ENCODE peak calls at places on chromosome 12, in five cellular contexts. L, T, K, H and E are unnamed samples.

GRCh38 chr12:66708704-66709443 is 30.0 kb upstream of the GRIP1 start:
- DNase-seq in T (no peak), H (no peak), L (no peak), K (no peak), E (no peak)

GRCh38 chr12:22312336-22312735 is 22.2 kb downstream of the ST8SIA1 start:
- DNase-seq in K (peak; percentile 53), H (no peak), T (no peak), L (peak; percentile 80), E (no peak)

GRCh38 chr12:67515679-67516363 is 132.7 kb upstream of the DYRK2 start:
- DNase-seq in L (no peak), T (peak; percentile 47), H (no peak), K (no peak), E (no peak)

GRCh38 chr12:130557876-130558770 is 158.0 kb downstream of the RIMBP2 start:
- DNase-seq in H (no peak), T (peak; percentile 67), L (no peak), K (no peak), E (no peak)

GRCh38 chr12:402127-402456 is 648 bp downstream of the CCDC77 start:
- DNase-seq in T (peak; percentile 68), K (no peak), L (no peak), H (no peak), E (no peak)

GRCh38 chr12:47079894-47080724 is at the start of gene AMIGO2:
- DNase-seq in H (no peak), T (peak; percentile 88), K (peak; percentile 51), L (peak; percentile 85), E (peak; percentile 64)

GRCh38 chr12:14664434-14665023 is 31.9 kb downstream of the GUCY2C start:
- DNase-seq in K (no peak), L (no peak), T (no peak), H (peak; percentile 12), E (no peak)

GRCh38 chr12:68675098-68675842 is 11.5 kb upstream of the NUP107 start:
- DNase-seq in H (no peak), K (no peak), T (peak; percentile 54), L (no peak), E (no peak)

GRCh38 chr12:69354561-69355187 is 4.9 kb upstream of the YEATS4 start:
- DNase-seq in K (no peak), T (peak; percentile 58), H (no peak), L (no peak), E (no peak)

GRCh38 chr12:127819066-127819465 is 447.9 kb upstream of the TMEM132C start:
- DNase-seq in L (no peak), T (no peak), K (no peak), H (no peak), E (no peak)

GRCh38 chr12:106309671-106310313 is 7.3 kb downstream of the TCP11L2 start:
- DNase-seq in K (no peak), L (no peak), T (no peak), H (no peak), E (no peak)

GRCh38 chr12:58741226-58741625 is 179.1 kb downstream of the LRIG3 start:
- DNase-seq in K (no peak), L (no peak), H (no peak), T (no peak), E (no peak)

GRCh38 chr12:111045941-111046340 is 125.6 kb upstream of the MYL2 start:
- DNase-seq in T (no peak), H (no peak), K (no peak), L (no peak), E (no peak)

GRCh38 chr12:104372048-104372720 is 68.6 kb downstream of the EID3 start:
- DNase-seq in K (no peak), L (peak; percentile 54), T (peak; percentile 50), H (no peak), E (no peak)

GRCh38 chr12:24482882-24483604 is 465.9 kb downstream of the BCAT1 start:
- DNase-seq in H (no peak), T (no peak), L (no peak), K (no peak), E (no peak)

DNA sequence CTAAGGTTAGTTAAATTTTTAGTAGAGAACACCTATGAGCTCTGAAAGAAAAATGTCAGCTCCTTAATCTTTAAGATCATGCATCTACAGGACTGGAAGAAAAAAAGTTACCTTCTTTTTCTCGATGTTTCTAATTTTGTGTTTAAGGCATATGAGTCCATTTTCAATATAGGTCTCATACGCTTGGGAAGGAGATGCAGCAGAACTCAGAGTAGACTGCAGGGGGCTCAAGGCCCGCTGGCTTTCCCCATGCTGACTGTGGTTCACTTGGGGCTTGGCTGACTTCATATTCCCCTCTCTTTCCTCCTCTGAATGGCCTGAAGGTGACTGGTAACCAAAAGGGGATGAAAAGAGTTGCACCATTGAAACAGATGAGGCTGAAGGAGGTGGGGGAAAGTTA is 1.5 kb downstream of the CAPRIN2 start:
- DNase-seq in L (no peak), H (peak; percentile 33), K (no peak), T (peak; percentile 84), E (no peak)
- TF ChIP-seq CTCF in L (no peak), H (peak; percentile 80), K (peak; percentile 20), T (peak; percentile 93), E (no peak)

GRCh38 chr12:53472183-53472582 is 20.3 kb downstream of the PCBP2 start:
- DNase-seq in K (no peak), H (no peak), T (no peak), L (no peak), E (no peak)
- H3K4me1 ChIP-seq in K (peaks cover 98% of the 10 kb centered on the region), H (peaks cover 7% of the 10 kb centered on the region), T (peaks cover 29% of the 10 kb centered on the region), L (no peaks in the 10 kb centered on the region), E (no peaks in the 10 kb centered on the region)

DNA sequence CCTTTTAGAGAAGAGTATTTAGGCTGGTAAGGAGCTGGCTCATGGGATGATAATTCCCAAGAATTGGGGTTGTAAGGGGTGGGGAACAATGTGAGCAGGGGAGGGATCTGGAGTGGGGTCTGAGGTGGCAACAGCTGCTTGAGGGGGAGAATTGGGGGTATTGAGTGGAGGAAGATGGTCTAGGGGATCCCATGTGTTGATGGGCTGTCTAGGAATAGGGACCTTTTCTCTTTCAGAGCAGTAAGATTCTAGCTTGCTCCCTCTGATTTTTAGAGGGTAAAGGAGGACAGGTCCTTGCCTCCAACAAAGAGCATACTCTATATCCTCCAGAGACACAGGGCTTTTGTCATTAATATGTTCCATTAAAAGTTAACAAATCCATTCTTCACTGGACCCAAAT is 22.4 kb downstream of the CLEC2A start:
- DNase-seq in K (no peak), H (no peak), L (no peak), T (no peak), E (no peak)
- TF ChIP-seq CTCF in K (no peak), H (no peak), L (no peak), T (no peak), E (no peak)

GRCh38 chr12:26631846-26632245 is 201.1 kb downstream of the ITPR2 start:
- DNase-seq in L (no peak), K (no peak), T (no peak), H (no peak), E (no peak)
- H3K4me1 ChIP-seq in L (no peaks in the 10 kb centered on the region), K (peaks cover 10% of the 10 kb centered on the region), T (peaks cover 2% of the 10 kb centered on the region), H (peaks cover 9% of the 10 kb centered on the region), E (peaks cover 31% of the 10 kb centered on the region)

GRCh38 chr12:52228366-52228765 is 4.7 kb upstream of the KRT7 start:
- DNase-seq in K (no peak), H (no peak), T (no peak), L (no peak), E (no peak)
- TF ChIP-seq CTCF in K (no peak), H (no peak), T (no peak), L (no peak), E (no peak)

GRCh38 chr12:122031342-122032216 is 9.9 kb downstream of the BCL7A start:
- DNase-seq in H (no peak), K (peak; percentile 48), T (peak; percentile 96), L (no peak), E (peak; percentile 66)
- H3K4me1 ChIP-seq in H (peaks cover 23% of the 10 kb centered on the region), K (peaks cover 45% of the 10 kb centered on the region), T (no peaks in the 10 kb centered on the region), L (no peaks in the 10 kb centered on the region), E (no peaks in the 10 kb centered on the region)

GRCh38 chr12:18549598-18549997 is 188.2 kb downstream of the PLCZ1 start:
- DNase-seq in H (no peak), K (no peak), L (no peak), T (peak; percentile 60), E (no peak)
- TF ChIP-seq CTCF in H (no peak), K (no peak), L (no peak), T (peak; percentile 89), E (no peak)

GRCh38 chr12:116766285-116766684 is 28.2 kb downstream of the RNFT2 start:
- DNase-seq in K (no peak), L (no peak), T (no peak), H (no peak), E (no peak)

GRCh38 chr12:116759783-116760581 is 21.9 kb downstream of the RNFT2 start:
- DNase-seq in T (peak; percentile 90), L (no peak), K (peak; percentile 29), H (no peak), E (no peak)

GRCh38 chr12:116765271-116765670 is 27.2 kb downstream of the RNFT2 start:
- DNase-seq in K (no peak), T (no peak), H (no peak), L (no peak), E (no peak)

GRCh38 chr12:116761499-116761898 is 23.4 kb downstream of the RNFT2 start:
- DNase-seq in T (no peak), K (no peak), L (no peak), H (no peak), E (no peak)

DNA sequence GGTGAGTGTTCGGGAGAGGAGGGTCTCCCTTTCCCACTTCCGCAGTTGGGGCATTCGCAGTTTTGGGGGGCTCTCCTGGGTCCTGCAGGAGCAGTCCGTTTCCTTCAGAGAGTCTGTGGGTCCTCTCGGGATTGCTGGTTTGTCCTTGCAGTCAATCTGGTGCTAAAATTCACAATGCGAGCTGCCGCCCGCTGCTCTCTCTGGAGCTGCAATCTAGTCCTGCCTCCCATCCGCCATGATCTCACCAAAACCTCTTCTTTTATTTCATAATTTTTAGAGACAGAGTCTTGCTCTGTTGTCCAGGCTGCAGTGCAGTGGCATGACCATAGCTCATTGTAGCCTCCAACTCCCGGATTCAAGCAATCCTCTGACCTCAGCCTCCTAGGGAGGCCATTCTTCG is 22.5 kb downstream of the RNFT2 start:
- DNase-seq in H (no peak), T (no peak), L (no peak), K (no peak), E (no peak)
- H3K4me1 ChIP-seq in H (no peaks in the 10 kb centered on the region), T (no peaks in the 10 kb centered on the region), L (no peaks in the 10 kb centered on the region), K (no peaks in the 10 kb centered on the region), E (no peaks in the 10 kb centered on the region)